ENCODE peak calls at places on chromosomes 5 and 9, in five cellular contexts. O is hypothalamus; B is AG20443; K is caudate nucleus; Q is activated CD4-positive, alpha-beta T cell treated with anti-CD3 and anti-CD28 coated beads for 48 hours. S is an unnamed sample.

GRCh38 chr9:94745806-94746540 is 19.5 kb downstream of the AOPEP start:
- DNase-seq in O (no peak), B (no peak), K (no peak), Q (no peak), S (no peak)

GRCh38 chr5:123371575-123372179 is 51.5 kb downstream of the CEP120 start:
- DNase-seq in O (no peak), B (peak; percentile 30), K (no peak), Q (peak; percentile 31), S (peak; percentile 39)

GRCh38 chr5:191036-191948 is at the start of gene LRRC14B:
- DNase-seq in O (no peak), B (no peak), K (peak; percentile 20), Q (peak; percentile 39), S (no peak)

GRCh38 chr5:170291324-170291847 is 6.2 kb downstream of the LCP2 start:
- DNase-seq in O (no peak), B (no peak), K (no peak), Q (no peak), S (no peak)

GRCh38 chr5:96336351-96336985 is 96.6 kb downstream of the PCSK1 start:
- DNase-seq in O (peak; percentile 14), B (peak; percentile 62), K (peak; percentile 77), Q (peak; percentile 70), S (peak; percentile 95)

GRCh38 chr9:89639367-89639795 is 34.6 kb downstream of the GADD45G start:
- DNase-seq in O (no peak), B (no peak), K (peak; percentile 15), Q (no peak), S (peak; percentile 6)

GRCh38 chr9:121972501-121972981 is 120.6 kb downstream of the TTLL11 start:
- DNase-seq in O (no peak), B (peak; percentile 72), K (no peak), Q (no peak), S (peak; percentile 54)

GRCh38 chr5:72790188-72790587 is 26.3 kb upstream of the TNPO1 start:
- DNase-seq in O (no peak), B (peak; percentile 22), K (no peak), Q (no peak), S (peak; percentile 55)

GRCh38 chr5:58394326-58394725 is 65.6 kb downstream of the PLK2 start:
- DNase-seq in O (no peak), B (no peak), K (no peak), Q (no peak), S (no peak)

GRCh38 chr9:137294684-137295312 is 7.3 kb downstream of the NRARP start:
- DNase-seq in O (no peak), B (peak; percentile 62), K (no peak), Q (peak; percentile 48), S (peak; percentile 45)

GRCh38 chr5:132114150-132115121 is 40.8 kb downstream of the CSF2 start:
- DNase-seq in O (no peak), B (no peak), K (no peak), Q (no peak), S (no peak)

GRCh38 chr9:37694355-37694754 is 43.6 kb downstream of the FRMPD1 start:
- DNase-seq in O (no peak), B (no peak), K (no peak), Q (no peak), S (no peak)

GRCh38 chr5:129904102-129904666 is at the start of gene CHSY3:
- DNase-seq in O (peak; percentile 75), B (peak; percentile 93), K (peak; percentile 75), Q (peak; percentile 61), S (peak; percentile 55)

GRCh38 chr5:133438487-133438886 is 173.9 kb downstream of the FSTL4 start:
- DNase-seq in O (no peak), B (no peak), K (peak; percentile 75), Q (no peak), S (no peak)

GRCh38 chr5:154058055-154059038 is 19.6 kb downstream of the MFAP3 start:
- DNase-seq in O (no peak), B (no peak), K (no peak), Q (no peak), S (peak; percentile 62)

GRCh38 chr5:151953833-151954232 is 29.2 kb upstream of the GLRA1 start:
- DNase-seq in O (no peak), B (no peak), K (no peak), Q (no peak), S (no peak)

GRCh38 chr9:121281614-121282291 is 13.8 kb downstream of the GSN start:
- DNase-seq in O (no peak), B (no peak), K (no peak), Q (no peak), S (peak; percentile 73)

GRCh38 chr9:136995772-136996308 is 528 bp downstream of the CLIC3 start:
- DNase-seq in O (no peak), B (peak; percentile 67), K (no peak), Q (no peak), S (peak; percentile 81)

GRCh38 chr9:34197756-34198711 is 19.2 kb downstream of the UBAP1 start:
- DNase-seq in O (no peak), B (no peak), K (no peak), Q (no peak), S (no peak)

GRCh38 chr9:115850548-115851304 is 302.9 kb upstream of the PAPPA start:
- DNase-seq in O (no peak), B (peak; percentile 53), K (no peak), Q (no peak), S (peak; percentile 39)

GRCh38 chr9:63817622-63818518 is 1467.1 kb downstream of the FOXD4L5 start:
- DNase-seq in O (no peak), B (peak; percentile 25), K (no peak), Q (peak; percentile 77), S (peak; percentile 12)

GRCh38 chr5:173256800-173257199 is 21.8 kb upstream of the NKX2-5 start:
- DNase-seq in O (no peak), B (no peak), K (no peak), Q (no peak), S (no peak)

GRCh38 chr5:40052812-40053211 is 626.9 kb upstream of the PTGER4 start:
- DNase-seq in O (no peak), B (no peak), K (no peak), Q (no peak), S (peak; percentile 53)

GRCh38 chr5:57824047-57824446 is 341.4 kb upstream of the ACTBL2 start:
- DNase-seq in O (no peak), B (peak; percentile 64), K (no peak), Q (no peak), S (peak; percentile 82)

GRCh38 chr5:112529525-112529924 is 110.4 kb upstream of the EPB41L4A start:
- DNase-seq in O (no peak), B (no peak), K (no peak), Q (no peak), S (peak; percentile 4)

GRCh38 chr9:89254773-89255125 is 56.2 kb upstream of the CKS2 start:
- DNase-seq in O (no peak), B (no peak), K (no peak), Q (no peak), S (no peak)

GRCh38 chr5:139273322-139273571 is 20.3 kb upstream of the MATR3 start:
- DNase-seq in O (no peak), B (no peak), K (no peak), Q (no peak), S (no peak)

GRCh38 chr9:91422832-91423711 is 560 bp downstream of the NFIL3 start:
- DNase-seq in O (peak; percentile 51), B (peak; percentile 51), K (peak; percentile 70), Q (peak; percentile 74), S (peak; percentile 94)

GRCh38 chr9:89243296-89244061 is 64.9 kb upstream of the SHC3 start:
- DNase-seq in O (no peak), B (no peak), K (no peak), Q (no peak), S (no peak)

GRCh38 chr9:131382850-131383729 is 10.8 kb upstream of the PRRC2B start:
- DNase-seq in O (no peak), B (peak; percentile 86), K (no peak), Q (no peak), S (peak; percentile 75)

GRCh38 chr5:32542216-32543059 is 42.9 kb upstream of the SUB1 start:
- DNase-seq in O (no peak), B (no peak), K (no peak), Q (peak; percentile 42), S (peak; percentile 32)

GRCh38 chr9:120513825-120514598 is 66.0 kb downstream of the CDK5RAP2 start:
- DNase-seq in O (no peak), B (no peak), K (no peak), Q (no peak), S (no peak)

GRCh38 chr9:35774907-35775635 is 16.3 kb upstream of the NPR2 start:
- DNase-seq in O (no peak), B (no peak), K (no peak), Q (no peak), S (no peak)